ENCODE peak calls at places on chromosomes 4 and X, in eight cellular contexts. R is kidney; V is GM18507; A is stimulated activated CD4-positive, alpha-beta T cell treated with anti-CD3 and anti-CD28 coated beads, Interleukin-1b, Interleukin-23, amount 100 ng/mL, for 48 hours; H is ELR; M is stimulated activated naive CD4-positive, alpha-beta T cell; T is HFF-Myc; N is naive thymus-derived CD4-positive, alpha-beta T cell. L is an unnamed sample.

GRCh38 chrX:48468693-48469691 is 1.1 kb downstream of the SLC38A5 start:
- DNase-seq in H (no peak), V (no peak), R (peak), N (no peak), T (no peak), M (peak), A (peak), L (peak)

GRCh38 chr4:7070729-7071511 is 3.1 kb upstream of the GRPEL1 start:
- DNase-seq in N (peak), H (peak), M (peak), R (peak), V (peak), T (no peak), A (peak), L (peak)

GRCh38 chr4:155473420-155474095 is 96.8 kb upstream of the MAP9 start:
- DNase-seq in N (no peak), V (no peak), T (no peak), A (no peak), R (no peak), H (no peak), M (no peak), L (no peak)

GRCh38 chr4:155228713-155229112 is 20.3 kb downstream of the NPY2R start:
- DNase-seq in H (no peak), A (no peak), T (no peak), R (no peak), V (no peak), N (no peak), M (no peak), L (no peak)

GRCh38 chr4:158033416-158033863 is 139.4 kb downstream of the GASK1B start:
- DNase-seq in V (no peak), N (no peak), H (peak), R (no peak), T (no peak), M (no peak), A (no peak), L (no peak)

GRCh38 chr4:2799971-2800690 is 7.2 kb downstream of the SH3BP2 start:
- DNase-seq in H (no peak), V (no peak), M (no peak), R (peak), N (no peak), A (no peak), T (no peak), L (no peak)

GRCh38 chr4:34271479-34272355 is 1972.6 kb downstream of the ARAP2 start:
- DNase-seq in H (peak), T (no peak), M (no peak), V (no peak), A (no peak), R (no peak), N (no peak), L (no peak)

GRCh38 chr4:8403173-8403753 is 37.3 kb downstream of the ACOX3 start:
- DNase-seq in V (peak), R (peak), N (no peak), T (peak), A (peak), H (peak), M (peak), L (peak)

GRCh38 chr4:107734120-107734519 is 14.1 kb upstream of the PAPSS1 start:
- DNase-seq in H (peak), A (no peak), R (no peak), T (no peak), N (no peak), M (no peak), V (no peak), L (no peak)

GRCh38 chr4:159871141-159871540 is 768.3 kb downstream of the RAPGEF2 start:
- DNase-seq in R (no peak), A (no peak), T (no peak), H (peak), V (no peak), N (no peak), M (no peak), L (no peak)

GRCh38 chrX:124573458-124573857 is 227.1 kb downstream of the SH2D1A start:
- DNase-seq in M (no peak), V (no peak), N (no peak), R (no peak), A (no peak), H (no peak), T (no peak), L (no peak)

GRCh38 chrX:120402363-120402762 is 40.5 kb downstream of the ATP1B4 start:
- DNase-seq in T (no peak), M (no peak), V (no peak), R (no peak), N (no peak), H (peak), A (no peak), L (no peak)

GRCh38 chr4:184807797-184808718 is 17.7 kb downstream of the ACSL1 start:
- DNase-seq in M (no peak), R (no peak), N (no peak), T (peak), H (peak), A (no peak), V (no peak), L (no peak)

GRCh38 chrX:151396042-151396826 is 772 bp upstream of the VMA21 start:
- DNase-seq in V (no peak), A (peak), H (peak), R (no peak), M (peak), N (peak), T (peak), L (peak)

GRCh38 chr4:148704291-148704690 is 262.1 kb upstream of the NR3C2 start:
- DNase-seq in A (no peak), N (no peak), H (peak), M (no peak), T (no peak), V (no peak), R (no peak), L (no peak)

GRCh38 chr4:3291969-3292570 is 751 bp upstream of the RGS12 start:
- DNase-seq in V (no peak), A (no peak), H (peak), M (no peak), T (no peak), R (peak), N (no peak), L (no peak)

GRCh38 chr4:5824635-5825034 is 68.3 kb downstream of the CRMP1 start:
- DNase-seq in T (peak), M (no peak), R (no peak), A (no peak), V (peak), N (no peak), H (peak), L (no peak)

GRCh38 chr4:81130569-81130968 is 84.5 kb downstream of the PRKG2 start:
- DNase-seq in T (no peak), N (no peak), M (no peak), H (no peak), R (no peak), V (no peak), A (no peak), L (no peak)

GRCh38 chr4:116066711-116067245 is 953.4 kb upstream of the NDST4 start:
- DNase-seq in T (no peak), M (no peak), H (peak), R (no peak), V (no peak), N (no peak), A (no peak), L (no peak)

GRCh38 chr4:164933244-164933643 is 44.2 kb downstream of the TRIM61 start:
- DNase-seq in A (no peak), V (no peak), H (no peak), R (no peak), T (no peak), M (no peak), N (no peak), L (no peak)